ENCODE peak calls at places on chromosomes 11 and 22, in eight cellular contexts. V, G, X, R, O, J, A and F are unnamed samples.
A peak's percentile ranks its signal among the peaks of the same experiment; 100 is the strongest.

GRCh38 chr11:924406-925157 is 1.1 kb upstream of the AP2A2 start:
- DNase-seq in V (no peak), G (no peak), X (no peak), R (no peak), O (no peak), J (no peak), A (no peak), F (no peak)

GRCh38 chr22:27195104-27195503 is 537.7 kb downstream of the MIAT start:
- DNase-seq in V (no peak), G (no peak), X (no peak), R (no peak), O (no peak), J (no peak), A (peak; percentile 26), F (no peak)

GRCh38 chr22:43829904-43830851 is 18.1 kb upstream of the EFCAB6 start:
- DNase-seq in V (no peak), G (peak; percentile 60), X (no peak), R (no peak), O (peak; percentile 16), J (no peak), A (peak; percentile 83), F (no peak)

GRCh38 chr22:46292727-46293126 is 3.9 kb upstream of the GTSE1 start:
- DNase-seq in V (no peak), G (no peak), X (no peak), R (no peak), O (no peak), J (no peak), A (no peak), F (no peak)

GRCh38 chr11:130383363-130384168 is 44.8 kb downstream of the ADAMTS8 start:
- DNase-seq in V (no peak), G (peak; percentile 97), X (peak; percentile 79), R (no peak), O (peak; percentile 99), J (no peak), A (no peak), F (peak; percentile 84)

GRCh38 chr11:746289-747175 is 732 bp upstream of the TALDO1 start:
- DNase-seq in V (no peak), G (peak; percentile 16), X (peak; percentile 55), R (peak; percentile 59), O (peak; percentile 29), J (peak; percentile 35), A (no peak), F (no peak)

GRCh38 chr11:70517996-70518907 is 119.9 kb downstream of the CTTN start:
- DNase-seq in V (no peak), G (peak; percentile 4), X (no peak), R (no peak), O (peak; percentile 64), J (no peak), A (no peak), F (no peak)

GRCh38 chr11:68956142-68956541 is 24.6 kb downstream of the MRGPRD start:
- DNase-seq in V (peak; percentile 33), G (no peak), X (no peak), R (no peak), O (no peak), J (peak; percentile 40), A (no peak), F (no peak)

GRCh38 chr11:9280655-9281301 is 15.6 kb upstream of the DENND5A start:
- DNase-seq in V (peak; percentile 50), G (peak; percentile 75), X (no peak), R (peak; percentile 64), O (peak; percentile 88), J (peak; percentile 43), A (no peak), F (no peak)

GRCh38 chr11:27391336-27392015 is 28.5 kb upstream of the CCDC34 start:
- DNase-seq in V (no peak), G (no peak), X (peak; percentile 67), R (no peak), O (no peak), J (no peak), A (no peak), F (no peak)

GRCh38 chr11:46894961-46895360 is 23.4 kb downstream of the LRP4 start:
- DNase-seq in V (no peak), G (no peak), X (no peak), R (no peak), O (no peak), J (no peak), A (no peak), F (no peak)

GRCh38 chr11:69122642-69123431 is 32.9 kb upstream of the SMIM38 start:
- DNase-seq in V (peak; percentile 53), G (peak; percentile 36), X (peak; percentile 100), R (peak; percentile 63), O (peak; percentile 69), J (no peak), A (peak; percentile 66), F (peak; percentile 67)

GRCh38 chr11:12137938-12138731 is 27.7 kb downstream of the MICAL2 start:
- DNase-seq in V (no peak), G (peak; percentile 85), X (no peak), R (no peak), O (peak; percentile 99), J (no peak), A (no peak), F (peak; percentile 99)

GRCh38 chr11:213111-213510 is 5.6 kb downstream of the RIC8A start:
- DNase-seq in V (no peak), G (no peak), X (no peak), R (no peak), O (no peak), J (no peak), A (no peak), F (no peak)

GRCh38 chr22:47089374-47089773 is 326.9 kb downstream of the TBC1D22A start:
- DNase-seq in V (no peak), G (no peak), X (no peak), R (no peak), O (no peak), J (no peak), A (no peak), F (no peak)

GRCh38 chr11:17314232-17314547 is 37.4 kb upstream of the NCR3LG1 start:
- DNase-seq in V (no peak), G (peak; percentile 89), X (no peak), R (no peak), O (peak; percentile 78), J (no peak), A (no peak), F (no peak)

GRCh38 chr11:134363161-134363560 is 31.4 kb downstream of the GLB1L2 start:
- DNase-seq in V (no peak), G (no peak), X (no peak), R (no peak), O (no peak), J (no peak), A (no peak), F (no peak)

GRCh38 chr22:46287873-46288751 is 8.6 kb upstream of the GTSE1 start:
- DNase-seq in V (peak; percentile 80), G (no peak), X (peak; percentile 28), R (peak; percentile 63), O (no peak), J (peak; percentile 84), A (no peak), F (no peak)

GRCh38 chr11:123185326-123185725 is 9.7 kb downstream of the CLMP start:
- DNase-seq in V (no peak), G (no peak), X (no peak), R (no peak), O (no peak), J (no peak), A (no peak), F (no peak)

GRCh38 chr11:92415246-92415645 is 190.6 kb downstream of the FAT3 start:
- DNase-seq in V (no peak), G (no peak), X (no peak), R (no peak), O (no peak), J (no peak), A (no peak), F (no peak)

DNA sequence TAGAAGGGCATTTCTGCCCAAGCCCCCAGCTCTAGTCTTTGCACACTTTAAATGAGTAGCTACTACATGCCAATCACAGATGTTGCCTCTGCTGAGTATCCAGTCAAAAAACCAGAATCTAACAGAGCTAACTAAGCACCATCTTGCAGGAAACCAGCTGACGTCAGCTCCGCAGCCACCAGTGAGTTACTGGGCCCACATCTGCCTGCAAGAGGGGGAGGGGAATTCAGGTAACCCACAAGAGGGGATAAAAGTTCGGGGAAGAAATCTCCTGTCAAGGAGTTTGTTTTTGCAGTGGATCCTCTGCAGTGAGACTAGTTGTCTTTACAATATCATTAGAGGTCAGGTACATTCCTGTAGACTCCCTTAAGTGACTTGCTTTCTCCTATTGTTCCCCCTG is 9.2 kb downstream of the CD44 start:
- DNase-seq in V (no peak), G (no peak), X (no peak), R (no peak), O (peak; percentile 3), J (no peak), A (no peak), F (no peak)
- H3K4me3 ChIP-seq in V (no peak overlapping the region), G (no peak overlapping the region), X (no peak overlapping the region), R (no peak overlapping the region), O (no peak overlapping the region), J (no peak overlapping the region), A (no peak overlapping the region), F (no peak overlapping the region)

GRCh38 chr11:64652586-64653387 is 61.8 kb downstream of the SLC22A12 start:
- DNase-seq in V (peak; percentile 44), G (peak; percentile 66), X (peak; percentile 46), R (peak; percentile 79), O (peak; percentile 62), J (peak; percentile 73), A (peak; percentile 80), F (no peak)

GRCh38 chr11:64654958-64655541 is 64.0 kb downstream of the SLC22A12 start:
- DNase-seq in V (no peak), G (no peak), X (no peak), R (no peak), O (no peak), J (peak; percentile 65), A (no peak), F (no peak)

GRCh38 chr11:64654439-64654838 is 63.4 kb downstream of the SLC22A12 start:
- DNase-seq in V (no peak), G (no peak), X (no peak), R (no peak), O (no peak), J (no peak), A (no peak), F (no peak)

GRCh38 chr11:64650923-64651523 is 60.0 kb downstream of the SLC22A12 start:
- DNase-seq in V (no peak), G (peak; percentile 18), X (no peak), R (no peak), O (no peak), J (peak; percentile 53), A (no peak), F (no peak)

GRCh38 chr11:64653388-64653973 is 62.5 kb downstream of the SLC22A12 start:
- DNase-seq in V (no peak), G (no peak), X (no peak), R (no peak), O (no peak), J (no peak), A (no peak), F (no peak)
- TF ChIP-seq CTCF in V (no peak), G (no peak), X (peak; percentile 3), R (peak; percentile 5), O (no peak), J (peak; percentile 23), A (no peak), F (no peak)

GRCh38 chr11:36389811-36390210 is 93.7 kb downstream of the PRR5L start:
- DNase-seq in V (no peak), G (no peak), X (no peak), R (no peak), O (no peak), J (no peak), A (no peak), F (no peak)
- H3K4me3 ChIP-seq in V (no peak overlapping the region), G (no peak overlapping the region), X (no peak overlapping the region), R (no peak overlapping the region), O (no peak overlapping the region), J (no peak overlapping the region), A (no peak overlapping the region), F (no peak overlapping the region)

GRCh38 chr11:128757235-128757711 is 63.4 kb downstream of the FLI1 start:
- DNase-seq in V (peak; percentile 66), G (peak; percentile 44), X (no peak), R (peak; percentile 76), O (peak; percentile 29), J (peak; percentile 88), A (peak; percentile 49), F (no peak)
- TF ChIP-seq CTCF in V (peak; percentile 82), G (peak; percentile 44), X (no peak), R (peak; percentile 76), O (peak; percentile 37), J (peak; percentile 93), A (peak; percentile 23), F (peak; percentile 24)